ENCODE peak calls at places on chromosome 21, in five cellular contexts. One of them, this sample, is unnamed.

GRCh38 chr21:45598109-45598508 is 45.4 kb upstream of the PCBP3 start:
- DNase-seq in CD8-positive, alpha-beta T cell: no peak
- DNase-seq in iPS-NIHi11: no peak
- DNase-seq in mesothelial cell of epicardium: no peak
- DNase-seq in H7: no peak
- DNase-seq in this sample: no peak

GRCh38 chr21:45991606-45992301 is 10.2 kb downstream of the COL6A1 start:
- DNase-seq in CD8-positive, alpha-beta T cell: no peak
- DNase-seq in iPS-NIHi11: peak
- DNase-seq in mesothelial cell of epicardium: no peak
- DNase-seq in H7: peak
- DNase-seq in this sample: no peak

GRCh38 chr21:44519346-44520325 is 20.4 kb downstream of the KRTAP10-1 start:
- DNase-seq in CD8-positive, alpha-beta T cell: no peak
- DNase-seq in iPS-NIHi11: no peak
- DNase-seq in mesothelial cell of epicardium: no peak
- DNase-seq in H7: peak
- DNase-seq in this sample: no peak

GRCh38 chr21:45078877-45079281 is 4.5 kb downstream of the ADARB1 start:
- DNase-seq in CD8-positive, alpha-beta T cell: peak
- DNase-seq in iPS-NIHi11: no peak
- DNase-seq in mesothelial cell of epicardium: no peak
- DNase-seq in H7: no peak
- DNase-seq in this sample: peak

GRCh38 chr21:37367758-37368535 is 1.4 kb downstream of the DYRK1A start:
- DNase-seq in CD8-positive, alpha-beta T cell: no peak
- DNase-seq in iPS-NIHi11: no peak
- DNase-seq in mesothelial cell of epicardium: peak
- DNase-seq in H7: peak
- DNase-seq in this sample: peak

GRCh38 chr21:32312321-32312720 is 13.7 kb downstream of the MRAP start:
- DNase-seq in CD8-positive, alpha-beta T cell: no peak
- DNase-seq in iPS-NIHi11: no peak
- DNase-seq in mesothelial cell of epicardium: peak
- DNase-seq in H7: no peak
- DNase-seq in this sample: no peak

GRCh38 chr21:29433366-29434059 is 134.8 kb downstream of the BACH1 start:
- DNase-seq in CD8-positive, alpha-beta T cell: no peak
- DNase-seq in iPS-NIHi11: no peak
- DNase-seq in mesothelial cell of epicardium: no peak
- DNase-seq in H7: no peak
- DNase-seq in this sample: no peak

GRCh38 chr21:41112740-41113692 is 54.9 kb upstream of the BACE2 start:
- DNase-seq in CD8-positive, alpha-beta T cell: no peak
- DNase-seq in iPS-NIHi11: no peak
- DNase-seq in mesothelial cell of epicardium: no peak
- DNase-seq in H7: peak
- DNase-seq in this sample: peak

GRCh38 chr21:38921511-38922215 is 115.9 kb downstream of the ETS2 start:
- DNase-seq in CD8-positive, alpha-beta T cell: no peak
- DNase-seq in iPS-NIHi11: no peak
- DNase-seq in mesothelial cell of epicardium: no peak
- DNase-seq in H7: no peak
- DNase-seq in this sample: no peak

GRCh38 chr21:35488941-35489340 is 439.8 kb upstream of the RUNX1 start:
- DNase-seq in CD8-positive, alpha-beta T cell: no peak
- DNase-seq in iPS-NIHi11: no peak
- DNase-seq in mesothelial cell of epicardium: no peak
- DNase-seq in H7: no peak
- DNase-seq in this sample: peak

GRCh38 chr21:37503848-37504467 is 137.4 kb downstream of the DYRK1A start:
- DNase-seq in CD8-positive, alpha-beta T cell: no peak
- DNase-seq in iPS-NIHi11: no peak
- DNase-seq in mesothelial cell of epicardium: no peak
- DNase-seq in H7: no peak
- DNase-seq in this sample: peak

GRCh38 chr21:39445339-39446269 is at the start of gene LCA5L:
- DNase-seq in CD8-positive, alpha-beta T cell: peak
- DNase-seq in iPS-NIHi11: peak
- DNase-seq in mesothelial cell of epicardium: peak
- DNase-seq in H7: peak
- DNase-seq in this sample: peak

GRCh38 chr21:37636152-37636860 is 269.7 kb downstream of the DYRK1A start:
- DNase-seq in CD8-positive, alpha-beta T cell: no peak
- DNase-seq in iPS-NIHi11: no peak
- DNase-seq in mesothelial cell of epicardium: no peak
- DNase-seq in H7: no peak
- DNase-seq in this sample: peak

GRCh38 chr21:23579573-23579972 is 2027.7 kb downstream of the MRPL39 start:
- DNase-seq in CD8-positive, alpha-beta T cell: no peak
- DNase-seq in iPS-NIHi11: no peak
- DNase-seq in mesothelial cell of epicardium: no peak
- DNase-seq in H7: no peak
- DNase-seq in this sample: no peak

GRCh38 chr21:15005391-15005790 is 59.4 kb downstream of the NRIP1 start:
- DNase-seq in CD8-positive, alpha-beta T cell: no peak
- DNase-seq in iPS-NIHi11: peak
- DNase-seq in mesothelial cell of epicardium: no peak
- DNase-seq in H7: peak
- DNase-seq in this sample: no peak

GRCh38 chr21:43302769-43303168 is 124.2 kb downstream of the SIK1 start:
- DNase-seq in CD8-positive, alpha-beta T cell: no peak
- DNase-seq in iPS-NIHi11: no peak
- DNase-seq in mesothelial cell of epicardium: no peak
- DNase-seq in H7: no peak
- DNase-seq in this sample: no peak

GRCh38 chr21:15430023-15430422 is 299.8 kb upstream of the USP25 start:
- DNase-seq in CD8-positive, alpha-beta T cell: no peak
- DNase-seq in iPS-NIHi11: no peak
- DNase-seq in mesothelial cell of epicardium: no peak
- DNase-seq in H7: no peak
- DNase-seq in this sample: no peak

GRCh38 chr21:36864974-36865373 is 101.5 kb downstream of the HLCS start:
- DNase-seq in CD8-positive, alpha-beta T cell: no peak
- DNase-seq in iPS-NIHi11: no peak
- DNase-seq in mesothelial cell of epicardium: no peak
- DNase-seq in H7: no peak
- DNase-seq in this sample: no peak

GRCh38 chr21:31938330-31939301 is 65.8 kb downstream of the HUNK start:
- DNase-seq in CD8-positive, alpha-beta T cell: no peak
- DNase-seq in iPS-NIHi11: no peak
- DNase-seq in mesothelial cell of epicardium: no peak
- DNase-seq in H7: no peak
- DNase-seq in this sample: no peak

GRCh38 chr21:26637346-26637745 is 64.3 kb upstream of the CYYR1 start:
- DNase-seq in CD8-positive, alpha-beta T cell: no peak
- DNase-seq in iPS-NIHi11: no peak
- DNase-seq in mesothelial cell of epicardium: no peak
- DNase-seq in H7: no peak
- DNase-seq in this sample: no peak

GRCh38 chr21:32457360-32457840 is 44.9 kb downstream of the EVA1C start:
- DNase-seq in CD8-positive, alpha-beta T cell: no peak
- DNase-seq in iPS-NIHi11: no peak
- DNase-seq in mesothelial cell of epicardium: no peak
- DNase-seq in H7: peak
- DNase-seq in this sample: no peak

GRCh38 chr21:26125433-26126167 is 45.0 kb downstream of the APP start:
- DNase-seq in CD8-positive, alpha-beta T cell: no peak
- DNase-seq in iPS-NIHi11: no peak
- DNase-seq in mesothelial cell of epicardium: no peak
- DNase-seq in H7: no peak
- DNase-seq in this sample: no peak

GRCh38 chr21:33026299-33026858 is 644 bp downstream of the OLIG2 start:
- DNase-seq in CD8-positive, alpha-beta T cell: no peak
- DNase-seq in iPS-NIHi11: no peak
- DNase-seq in mesothelial cell of epicardium: no peak
- DNase-seq in H7: peak
- DNase-seq in this sample: no peak

GRCh38 chr21:46150491-46151121 is 4.8 kb downstream of the FTCD start:
- DNase-seq in CD8-positive, alpha-beta T cell: no peak
- DNase-seq in iPS-NIHi11: no peak
- DNase-seq in mesothelial cell of epicardium: no peak
- DNase-seq in H7: peak
- DNase-seq in this sample: no peak